ENCODE peak calls at places on chromosomes 16 and 17, in eight cellular contexts. M is sigmoid colon; C is CD8-positive, alpha-beta T cell; V is IMR-90; K is dorsolateral prefrontal cortex; X is fibroblast of pulmonary artery; H is breast epithelium; P is cardiac fibroblast. A is an unnamed sample.

GRCh38 chr16:20763461-20764232 is at the start of gene ACSM3:
- DNase-seq in M (peak), C (peak), V (peak), K (no peak), X (peak), H (no peak), P (peak), A (no peak)

GRCh38 chr16:2782583-2783351 is 4.6 kb downstream of the PRSS33 start:
- DNase-seq in M (peak), C (no peak), V (no peak), K (peak), X (no peak), H (peak), P (no peak), A (no peak)

GRCh38 chr17:55632893-55633292 is 89.8 kb downstream of the TMEM100 start:
- DNase-seq in M (no peak), C (no peak), V (no peak), K (no peak), X (peak), H (no peak), P (peak), A (no peak)

GRCh38 chr16:75764154-75764768 is 38.0 kb upstream of the CPHXL start:
- DNase-seq in M (peak), C (peak), V (peak), K (peak), X (peak), H (no peak), P (peak), A (no peak)

GRCh38 chr17:7060165-7060890 is 16.4 kb upstream of the SLC16A11 start:
- DNase-seq in M (no peak), C (no peak), V (peak), K (no peak), X (peak), H (no peak), P (peak), A (no peak)

GRCh38 chr17:12485361-12485911 is 180.3 kb upstream of the MYOCD start:
- DNase-seq in M (no peak), C (no peak), V (peak), K (no peak), X (no peak), H (no peak), P (peak), A (no peak)

GRCh38 chr16:66814734-66815133 is 13.3 kb upstream of the TERB1 start:
- DNase-seq in M (no peak), C (no peak), V (no peak), K (no peak), X (no peak), H (no peak), P (no peak), A (no peak)

GRCh38 chr17:43385046-43385831 is 13.6 kb upstream of the ARL4D start:
- DNase-seq in M (no peak), C (no peak), V (no peak), K (no peak), X (no peak), H (no peak), P (no peak), A (no peak)

GRCh38 chr17:48432820-48433775 is 3.1 kb upstream of the SKAP1 start:
- DNase-seq in M (no peak), C (no peak), V (no peak), K (no peak), X (no peak), H (no peak), P (no peak), A (no peak)

GRCh38 chr17:81388612-81389367 is 6.5 kb upstream of the BAHCC1 start:
- DNase-seq in M (no peak), C (no peak), V (no peak), K (peak), X (no peak), H (no peak), P (no peak), A (no peak)

GRCh38 chr16:81799138-81799504 is 20.0 kb downstream of the PLCG2 start:
- DNase-seq in M (no peak), C (no peak), V (no peak), K (no peak), X (no peak), H (no peak), P (no peak), A (no peak)

GRCh38 chr17:77821114-77821513 is 137.4 kb upstream of the TNRC6C start:
- DNase-seq in M (no peak), C (no peak), V (no peak), K (no peak), X (no peak), H (no peak), P (no peak), A (no peak)

GRCh38 chr16:65227041-65227835 is 105.4 kb upstream of the CDH11 start:
- DNase-seq in M (no peak), C (no peak), V (no peak), K (no peak), X (no peak), H (no peak), P (no peak), A (no peak)

GRCh38 chr16:57041182-57042156 is 50.9 kb upstream of the CPNE2 start:
- DNase-seq in M (no peak), C (peak), V (no peak), K (no peak), X (no peak), H (no peak), P (no peak), A (no peak)

GRCh38 chr16:54027126-54027922 is 259.3 kb downstream of the IRX3 start:
- DNase-seq in M (no peak), C (no peak), V (peak), K (no peak), X (peak), H (no peak), P (peak), A (no peak)

GRCh38 chr16:20042848-20043247 is 30.8 kb downstream of the GPR139 start:
- DNase-seq in M (no peak), C (no peak), V (no peak), K (no peak), X (no peak), H (no peak), P (no peak), A (no peak)

GRCh38 chr17:1908699-1909309 is 79.0 kb downstream of the RPA1 start:
- DNase-seq in M (peak), C (peak), V (peak), K (peak), X (peak), H (peak), P (peak), A (no peak)

GRCh38 chr16:22358000-22358399 is 16.4 kb downstream of the CDR2 start:
- DNase-seq in M (no peak), C (peak), V (no peak), K (no peak), X (no peak), H (no peak), P (no peak), A (no peak)

GRCh38 chr17:38441429-38442061 is 13.3 kb downstream of the ARHGAP23 start:
- DNase-seq in M (no peak), C (no peak), V (no peak), K (no peak), X (no peak), H (no peak), P (no peak), A (no peak)

GRCh38 chr17:12522336-12522735 is 143.4 kb upstream of the MYOCD start:
- DNase-seq in M (no peak), C (no peak), V (no peak), K (no peak), X (no peak), H (no peak), P (no peak), A (no peak)

GRCh38 chr17:59372138-59372751 is 40.8 kb downstream of the YPEL2 start:
- DNase-seq in M (peak), C (no peak), V (peak), K (no peak), X (peak), H (no peak), P (peak), A (no peak)

GRCh38 chr17:5034651-5035050 is 575 bp downstream of the SLC52A1 start:
- DNase-seq in M (no peak), C (no peak), V (no peak), K (no peak), X (no peak), H (no peak), P (no peak), A (no peak)

GRCh38 chr16:22813223-22813945 is 578 bp upstream of the HS3ST2 start:
- DNase-seq in M (peak), C (no peak), V (peak), K (peak), X (peak), H (no peak), P (peak), A (no peak)

GRCh38 chr17:47948706-47949196 is 7.4 kb downstream of the PNPO start:
- DNase-seq in M (no peak), C (no peak), V (no peak), K (no peak), X (no peak), H (peak), P (no peak), A (no peak)

GRCh38 chr16:24514096-24514495 is 25.3 kb upstream of the RBBP6 start:
- DNase-seq in M (no peak), C (no peak), V (no peak), K (no peak), X (no peak), H (no peak), P (no peak), A (no peak)

GRCh38 chr16:64858076-64858475 is 263.8 kb downstream of the CDH11 start:
- DNase-seq in M (no peak), C (no peak), V (peak), K (no peak), X (no peak), H (no peak), P (peak), A (no peak)

GRCh38 chr17:68676856-68677255 is 75.7 kb upstream of the FAM20A start:
- DNase-seq in M (no peak), C (no peak), V (no peak), K (no peak), X (no peak), H (no peak), P (no peak), A (no peak)

GRCh38 chr17:72516772-72517399 is 396.1 kb downstream of the SOX9 start:
- DNase-seq in M (no peak), C (no peak), V (no peak), K (no peak), X (peak), H (no peak), P (peak), A (no peak)

GRCh38 chr17:41925991-41926590 is 4.3 kb upstream of the ODAD4 start:
- DNase-seq in M (no peak), C (no peak), V (no peak), K (no peak), X (no peak), H (no peak), P (no peak), A (no peak)

GRCh38 chr16:4010225-4011158 is 105.8 kb downstream of the ADCY9 start:
- DNase-seq in M (no peak), C (no peak), V (no peak), K (no peak), X (no peak), H (no peak), P (no peak), A (no peak)

GRCh38 chr17:31452101-31452500 is 60.6 kb downstream of the RAB11FIP4 start:
- DNase-seq in M (no peak), C (no peak), V (peak), K (no peak), X (no peak), H (no peak), P (peak), A (no peak)

GRCh38 chr17:81684442-81684911 is 666 bp downstream of the HGS start:
- DNase-seq in M (no peak), C (no peak), V (peak), K (no peak), X (no peak), H (no peak), P (peak), A (no peak)

GRCh38 chr17:6471531-6472465 is 27.5 kb downstream of the PIMREG start:
- DNase-seq in M (no peak), C (no peak), V (peak), K (no peak), X (peak), H (no peak), P (peak), A (no peak)

GRCh38 chr17:12041316-12041715 is 20.6 kb downstream of the MAP2K4 start:
- DNase-seq in M (no peak), C (no peak), V (peak), K (no peak), X (peak), H (no peak), P (peak), A (no peak)

GRCh38 chr17:47717845-47718621 is 15.0 kb upstream of the TBX21 start:
- DNase-seq in M (no peak), C (no peak), V (no peak), K (no peak), X (no peak), H (no peak), P (no peak), A (no peak)

GRCh38 chr16:878071-878784 is 77.7 kb upstream of the GNG13 start:
- DNase-seq in M (peak), C (no peak), V (peak), K (no peak), X (no peak), H (no peak), P (no peak), A (no peak)

GRCh38 chr17:808003-808294 is 25.8 kb downstream of the MRM3 start:
- DNase-seq in M (no peak), C (no peak), V (no peak), K (no peak), X (no peak), H (no peak), P (no peak), A (no peak)

GRCh38 chr16:27202923-27203428 is 350 bp upstream of the KDM8 start:
- DNase-seq in M (no peak), C (no peak), V (no peak), K (no peak), X (no peak), H (no peak), P (no peak), A (no peak)

GRCh38 chr16:12095275-12096161 is 119.0 kb downstream of the SNX29 start:
- DNase-seq in M (peak), C (peak), V (peak), K (peak), X (peak), H (peak), P (peak), A (no peak)

DNA sequence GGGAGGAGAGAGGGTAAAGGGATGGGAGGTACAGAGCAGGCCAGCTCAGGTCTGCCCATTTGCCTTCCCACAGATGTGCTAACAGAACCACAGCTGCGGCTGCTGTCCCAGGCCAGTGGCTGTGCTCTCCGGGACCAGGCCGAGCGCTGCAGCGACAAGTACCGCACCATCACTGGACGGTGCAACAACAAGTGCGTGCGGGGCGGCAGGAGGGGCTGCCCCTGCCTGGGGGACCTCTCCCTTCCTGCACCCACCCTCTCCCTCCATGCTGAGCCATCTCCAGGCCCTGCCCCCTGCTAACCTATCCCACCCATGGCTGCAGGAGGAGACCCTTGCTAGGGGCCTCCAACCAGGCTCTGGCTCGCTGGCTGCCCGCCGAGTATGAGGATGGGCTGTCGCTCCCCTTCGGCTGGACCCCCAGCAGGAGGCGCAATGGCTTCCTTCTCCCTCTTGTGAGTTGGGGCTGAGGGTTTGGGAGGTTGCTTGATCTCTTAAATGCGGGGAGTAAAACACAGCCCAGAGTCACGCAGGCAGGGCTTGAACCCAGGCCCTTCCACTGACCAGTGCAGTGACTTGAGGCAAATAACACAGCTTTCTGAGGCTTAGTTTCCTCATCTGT is 1.2 kb downstream of the EPX start:
- DNase-seq in M (no peak), C (no peak), V (no peak), K (no peak), X (no peak), H (no peak), P (no peak), A (no peak)
- TF ChIP-seq CTCF in M (no peak), C (no peak), V (no peak), K (no peak), X (no peak), H (no peak), P (no peak), A (no peak)

GRCh38 chr17:34474706-34475105 is 104.7 kb upstream of the TMEM132E start:
- DNase-seq in M (peak), C (no peak), V (no peak), K (no peak), X (no peak), H (no peak), P (no peak), A (no peak)
- TF ChIP-seq CTCF in M (no peak), C (no peak), V (no peak), K (no peak), X (no peak), H (no peak), P (no peak), A (no peak)

GRCh38 chr17:79023886-79024771 is at the start of gene C1QTNF1:
- DNase-seq in M (peak), C (peak), V (peak), K (no peak), X (peak), H (peak), P (peak), A (no peak)
- TF ChIP-seq CTCF in M (peak), C (peak), V (peak), K (no peak), X (no peak), H (peak), P (peak), A (no peak)

GRCh38 chr16:74034862-74035261 is 261.8 kb upstream of the PSMD7 start:
- DNase-seq in M (no peak), C (no peak), V (peak), K (no peak), X (peak), H (no peak), P (peak), A (no peak)
- TF ChIP-seq CTCF in M (no peak), C (no peak), V (peak), K (peak), X (peak), H (no peak), P (peak), A (peak)

DNA sequence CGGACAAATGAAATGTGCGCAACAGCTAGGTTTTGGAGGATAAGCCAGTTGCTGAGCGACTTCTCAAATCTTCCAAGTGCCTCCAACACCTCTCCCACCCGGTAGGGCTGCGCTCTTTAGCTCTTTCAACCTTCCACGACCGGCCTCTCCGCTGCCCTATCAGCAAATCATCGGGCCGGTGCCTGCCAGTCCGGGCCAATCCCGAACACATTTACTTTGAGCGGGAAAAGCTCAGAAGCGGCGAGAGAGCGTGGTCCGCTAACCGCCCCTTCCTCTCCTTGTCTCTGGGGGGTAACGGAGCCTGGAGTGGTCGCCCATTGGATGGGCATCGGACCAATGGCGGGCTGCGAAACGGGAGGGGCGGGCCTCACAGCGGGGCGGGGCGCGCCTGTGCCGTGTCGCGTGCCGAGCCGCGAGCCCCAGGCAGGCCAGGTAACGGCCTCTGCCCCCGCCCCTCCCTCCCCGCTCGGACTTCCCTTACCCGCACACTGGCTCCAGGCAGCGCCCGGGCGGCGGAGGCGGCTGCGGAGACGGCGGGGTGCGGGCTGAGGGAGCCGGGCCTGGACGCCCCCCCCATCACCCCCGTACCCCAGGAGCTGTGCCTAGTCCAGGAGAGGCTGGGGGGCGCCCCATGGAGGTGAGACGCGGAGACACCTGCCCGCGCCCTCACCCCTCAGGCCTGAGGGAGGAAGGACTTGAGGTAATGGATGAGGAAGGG is at the start of gene MEIOC:
- DNase-seq in M (no peak), C (peak), V (peak), K (no peak), X (no peak), H (no peak), P (no peak), A (peak)
- TF ChIP-seq CTCF in M (no peak), C (no peak), V (peak), K (no peak), X (no peak), H (no peak), P (no peak), A (no peak)

DNA sequence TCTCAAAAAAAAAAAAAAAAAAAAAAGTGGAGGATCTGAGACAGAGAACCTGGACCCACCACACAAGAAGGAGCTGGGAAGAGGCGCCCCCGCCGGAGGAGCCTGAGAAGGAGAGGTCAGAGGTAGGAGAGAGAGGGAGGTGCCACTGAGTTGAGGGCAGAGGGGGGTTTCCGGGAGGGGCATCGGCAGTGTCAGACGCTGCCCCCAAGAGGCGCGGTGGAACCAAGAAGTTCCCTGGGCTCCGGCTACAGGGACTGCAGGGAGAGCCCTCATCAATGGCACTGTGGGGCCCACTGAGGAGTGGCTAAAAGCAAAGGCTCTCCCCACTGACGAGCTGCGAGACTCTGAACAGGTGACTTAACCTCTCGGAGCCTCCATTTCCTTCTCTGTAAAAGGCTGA is 4.2 kb downstream of the CCDC42 start:
- DNase-seq in M (no peak), C (peak), V (no peak), K (no peak), X (no peak), H (no peak), P (no peak), A (no peak)
- TF ChIP-seq CTCF in M (no peak), C (no peak), V (no peak), K (no peak), X (no peak), H (no peak), P (no peak), A (no peak)

GRCh38 chr16:46688657-46689491 is at the start of gene VPS35:
- DNase-seq in M (peak), C (peak), V (peak), K (peak), X (peak), H (peak), P (peak), A (peak)
- TF ChIP-seq CTCF in M (no peak), C (no peak), V (peak), K (no peak), X (peak), H (no peak), P (no peak), A (no peak)

DNA sequence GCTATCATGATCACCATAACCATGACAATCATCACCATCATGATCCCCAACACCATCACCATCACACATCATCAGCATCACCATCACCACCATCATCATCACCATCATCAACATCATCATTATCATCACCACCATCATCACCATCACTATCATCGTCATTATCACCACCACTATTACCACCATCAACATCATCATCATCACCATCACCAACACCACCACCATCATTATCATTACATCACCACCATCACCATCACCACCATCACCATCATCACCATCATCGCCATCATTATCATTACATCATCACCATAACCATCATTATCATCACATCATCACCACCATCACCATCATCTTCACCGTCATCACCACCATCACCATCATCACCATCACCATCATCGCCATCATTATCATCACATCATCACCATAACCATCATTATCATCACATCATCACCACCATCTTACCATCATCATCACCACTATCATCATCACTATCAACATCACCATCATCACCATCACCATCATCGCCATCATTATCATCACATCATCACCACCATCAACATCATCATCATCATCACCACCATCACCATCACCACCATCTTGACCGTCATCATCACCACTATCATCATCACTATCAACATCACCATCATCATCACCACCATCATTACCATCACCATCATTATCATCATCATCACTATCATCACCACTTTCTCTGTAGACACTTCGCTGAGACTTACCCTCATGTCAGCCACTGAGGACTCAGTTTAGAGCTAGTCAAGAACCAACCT is 366.0 kb downstream of the C16orf95 start:
- DNase-seq in M (no peak), C (no peak), V (no peak), K (no peak), X (no peak), H (no peak), P (no peak), A (no peak)
- TF ChIP-seq CTCF in M (no peak), C (no peak), V (no peak), K (no peak), X (no peak), H (no peak), P (no peak), A (no peak)

A was measured in D721Med.